ENCODE peak calls at places on chromosomes 3 and 15, in ten cellular contexts. One of them, this sample, is unnamed.

GRCh38 chr15:89784686-89784960 is 8.5 kb downstream of the MESP2 start:
- DNase-seq in IMR-90: no peak
- DNase-seq in right atrium auricular region: no peak
- DNase-seq in spleen: peak
- DNase-seq in psoas muscle: no peak
- DNase-seq in body of pancreas: no peak
- DNase-seq in suprapubic skin: no peak
- DNase-seq in esophagus muscularis mucosa: no peak
- DNase-seq in AG04450: no peak
- DNase-seq in colonic mucosa: no peak
- DNase-seq in this sample: no peak

GRCh38 chr15:33405096-33405495 is 94.3 kb downstream of the RYR3 start:
- DNase-seq in IMR-90: no peak
- DNase-seq in right atrium auricular region: no peak
- DNase-seq in spleen: no peak
- DNase-seq in psoas muscle: no peak
- DNase-seq in body of pancreas: no peak
- DNase-seq in suprapubic skin: no peak
- DNase-seq in esophagus muscularis mucosa: no peak
- DNase-seq in AG04450: no peak
- DNase-seq in colonic mucosa: no peak
- DNase-seq in this sample: no peak

GRCh38 chr3:69212411-69213160 is 90.2 kb upstream of the LMOD3 start:
- DNase-seq in IMR-90: peak
- DNase-seq in right atrium auricular region: no peak
- DNase-seq in spleen: no peak
- DNase-seq in psoas muscle: no peak
- DNase-seq in body of pancreas: no peak
- DNase-seq in suprapubic skin: no peak
- DNase-seq in esophagus muscularis mucosa: no peak
- DNase-seq in AG04450: no peak
- DNase-seq in colonic mucosa: no peak
- DNase-seq in this sample: peak

GRCh38 chr3:51657234-51657633 is 13.8 kb upstream of the TEX264 start:
- DNase-seq in IMR-90: no peak
- DNase-seq in right atrium auricular region: no peak
- DNase-seq in spleen: no peak
- DNase-seq in psoas muscle: no peak
- DNase-seq in body of pancreas: no peak
- DNase-seq in suprapubic skin: no peak
- DNase-seq in esophagus muscularis mucosa: no peak
- DNase-seq in AG04450: no peak
- DNase-seq in colonic mucosa: no peak
- DNase-seq in this sample: no peak

GRCh38 chr15:75348034-75348562 is 1.3 kb downstream of the NEIL1 start:
- DNase-seq in IMR-90: no peak
- DNase-seq in right atrium auricular region: no peak
- DNase-seq in spleen: no peak
- DNase-seq in psoas muscle: peak
- DNase-seq in body of pancreas: no peak
- DNase-seq in suprapubic skin: no peak
- DNase-seq in esophagus muscularis mucosa: no peak
- DNase-seq in AG04450: no peak
- DNase-seq in colonic mucosa: no peak
- DNase-seq in this sample: no peak

GRCh38 chr3:127092776-127093175 is 100.2 kb upstream of the PRR23E start:
- DNase-seq in IMR-90: no peak
- DNase-seq in right atrium auricular region: no peak
- DNase-seq in spleen: peak
- DNase-seq in psoas muscle: peak
- DNase-seq in body of pancreas: no peak
- DNase-seq in suprapubic skin: no peak
- DNase-seq in esophagus muscularis mucosa: no peak
- DNase-seq in AG04450: no peak
- DNase-seq in colonic mucosa: no peak
- DNase-seq in this sample: no peak

GRCh38 chr3:149245738-149246451 is 24.3 kb upstream of the CP start:
- DNase-seq in IMR-90: peak
- DNase-seq in right atrium auricular region: no peak
- DNase-seq in spleen: no peak
- DNase-seq in psoas muscle: no peak
- DNase-seq in body of pancreas: no peak
- DNase-seq in suprapubic skin: no peak
- DNase-seq in esophagus muscularis mucosa: no peak
- DNase-seq in AG04450: no peak
- DNase-seq in colonic mucosa: no peak
- DNase-seq in this sample: peak

GRCh38 chr3:159128628-159129027 is 326.8 kb downstream of the MFSD1 start:
- DNase-seq in IMR-90: no peak
- DNase-seq in right atrium auricular region: no peak
- DNase-seq in spleen: no peak
- DNase-seq in psoas muscle: no peak
- DNase-seq in body of pancreas: no peak
- DNase-seq in suprapubic skin: no peak
- DNase-seq in esophagus muscularis mucosa: no peak
- DNase-seq in AG04450: peak
- DNase-seq in colonic mucosa: no peak
- DNase-seq in this sample: no peak

GRCh38 chr3:171774516-171774915 is 35.8 kb downstream of the PLD1 start:
- DNase-seq in IMR-90: no peak
- DNase-seq in right atrium auricular region: no peak
- DNase-seq in spleen: no peak
- DNase-seq in psoas muscle: no peak
- DNase-seq in body of pancreas: no peak
- DNase-seq in suprapubic skin: no peak
- DNase-seq in esophagus muscularis mucosa: no peak
- DNase-seq in AG04450: no peak
- DNase-seq in colonic mucosa: no peak
- DNase-seq in this sample: no peak

GRCh38 chr3:171775943-171776342 is 34.3 kb downstream of the PLD1 start:
- DNase-seq in IMR-90: no peak
- DNase-seq in right atrium auricular region: no peak
- DNase-seq in spleen: no peak
- DNase-seq in psoas muscle: no peak
- DNase-seq in body of pancreas: no peak
- DNase-seq in suprapubic skin: no peak
- DNase-seq in esophagus muscularis mucosa: no peak
- DNase-seq in AG04450: no peak
- DNase-seq in colonic mucosa: no peak
- DNase-seq in this sample: no peak

GRCh38 chr3:171777608-171777995 is 32.7 kb downstream of the PLD1 start:
- DNase-seq in IMR-90: no peak
- DNase-seq in right atrium auricular region: no peak
- DNase-seq in spleen: no peak
- DNase-seq in psoas muscle: no peak
- DNase-seq in body of pancreas: no peak
- DNase-seq in suprapubic skin: no peak
- DNase-seq in esophagus muscularis mucosa: no peak
- DNase-seq in AG04450: no peak
- DNase-seq in colonic mucosa: no peak
- DNase-seq in this sample: no peak

GRCh38 chr3:171776839-171777607 is 33.3 kb downstream of the PLD1 start:
- DNase-seq in IMR-90: no peak
- DNase-seq in right atrium auricular region: no peak
- DNase-seq in spleen: no peak
- DNase-seq in psoas muscle: no peak
- DNase-seq in body of pancreas: no peak
- DNase-seq in suprapubic skin: no peak
- DNase-seq in esophagus muscularis mucosa: no peak
- DNase-seq in AG04450: no peak
- DNase-seq in colonic mucosa: no peak
- DNase-seq in this sample: no peak

GRCh38 chr3:171776411-171776810 is 33.9 kb downstream of the PLD1 start:
- DNase-seq in IMR-90: no peak
- DNase-seq in right atrium auricular region: no peak
- DNase-seq in spleen: no peak
- DNase-seq in psoas muscle: no peak
- DNase-seq in body of pancreas: no peak
- DNase-seq in suprapubic skin: no peak
- DNase-seq in esophagus muscularis mucosa: no peak
- DNase-seq in AG04450: no peak
- DNase-seq in colonic mucosa: no peak
- DNase-seq in this sample: no peak
- H3K27ac ChIP-seq in IMR-90: no peak
- H3K27ac ChIP-seq in right atrium auricular region: no peak
- H3K27ac ChIP-seq in spleen: peak
- H3K27ac ChIP-seq in psoas muscle: no peak
- H3K27ac ChIP-seq in body of pancreas: no peak
- H3K27ac ChIP-seq in suprapubic skin: peak
- H3K27ac ChIP-seq in esophagus muscularis mucosa: no peak
- H3K27ac ChIP-seq in AG04450: no peak
- H3K27ac ChIP-seq in colonic mucosa: no peak
- H3K27ac ChIP-seq in this sample: no peak

GRCh38 chr3:152392474-152392873 is 123.7 kb downstream of the MBNL1 start:
- DNase-seq in IMR-90: no peak
- DNase-seq in right atrium auricular region: no peak
- DNase-seq in spleen: no peak
- DNase-seq in psoas muscle: no peak
- DNase-seq in body of pancreas: no peak
- DNase-seq in suprapubic skin: no peak
- DNase-seq in esophagus muscularis mucosa: no peak
- DNase-seq in AG04450: no peak
- DNase-seq in colonic mucosa: no peak
- DNase-seq in this sample: no peak

GRCh38 chr3:152391671-152392070 is 122.9 kb downstream of the MBNL1 start:
- DNase-seq in IMR-90: no peak
- DNase-seq in right atrium auricular region: no peak
- DNase-seq in spleen: no peak
- DNase-seq in psoas muscle: no peak
- DNase-seq in body of pancreas: no peak
- DNase-seq in suprapubic skin: no peak
- DNase-seq in esophagus muscularis mucosa: no peak
- DNase-seq in AG04450: no peak
- DNase-seq in colonic mucosa: no peak
- DNase-seq in this sample: no peak

GRCh38 chr3:152388631-152389030 is 119.9 kb downstream of the MBNL1 start:
- DNase-seq in IMR-90: no peak
- DNase-seq in right atrium auricular region: no peak
- DNase-seq in spleen: no peak
- DNase-seq in psoas muscle: no peak
- DNase-seq in body of pancreas: no peak
- DNase-seq in suprapubic skin: no peak
- DNase-seq in esophagus muscularis mucosa: no peak
- DNase-seq in AG04450: no peak
- DNase-seq in colonic mucosa: no peak
- DNase-seq in this sample: no peak

GRCh38 chr3:152389316-152389934 is 120.7 kb downstream of the MBNL1 start:
- DNase-seq in IMR-90: no peak
- DNase-seq in right atrium auricular region: no peak
- DNase-seq in spleen: no peak
- DNase-seq in psoas muscle: no peak
- DNase-seq in body of pancreas: no peak
- DNase-seq in suprapubic skin: no peak
- DNase-seq in esophagus muscularis mucosa: no peak
- DNase-seq in AG04450: no peak
- DNase-seq in colonic mucosa: no peak
- DNase-seq in this sample: no peak

DNA sequence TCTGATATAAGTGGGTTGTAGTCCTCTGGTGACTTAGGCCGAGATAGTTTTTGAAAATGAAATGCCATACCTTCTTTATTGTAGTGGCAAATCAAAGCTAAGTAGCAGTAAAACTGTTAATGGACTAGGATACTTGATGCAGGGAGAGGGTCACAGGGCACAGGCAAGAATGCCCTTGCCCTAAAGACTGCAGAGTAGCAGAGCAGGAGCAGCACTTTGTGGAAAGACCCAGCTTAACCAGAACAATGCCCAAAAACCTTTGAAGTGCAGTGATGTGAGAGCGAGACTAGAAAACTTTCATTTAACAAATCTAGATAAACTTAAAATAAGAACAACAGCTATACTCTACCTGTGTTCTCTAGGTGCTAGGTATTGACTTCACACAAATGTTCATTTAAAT is 121.9 kb downstream of the MBNL1 start:
- DNase-seq in IMR-90: no peak
- DNase-seq in right atrium auricular region: no peak
- DNase-seq in spleen: no peak
- DNase-seq in psoas muscle: no peak
- DNase-seq in body of pancreas: no peak
- DNase-seq in suprapubic skin: no peak
- DNase-seq in esophagus muscularis mucosa: no peak
- DNase-seq in AG04450: no peak
- DNase-seq in colonic mucosa: no peak
- DNase-seq in this sample: no peak
- TF ChIP-seq CTCF in IMR-90: no peak
- TF ChIP-seq CTCF in right atrium auricular region: no peak
- TF ChIP-seq CTCF in spleen: no peak
- TF ChIP-seq CTCF in psoas muscle: no peak
- TF ChIP-seq CTCF in body of pancreas: no peak
- TF ChIP-seq CTCF in suprapubic skin: no peak
- TF ChIP-seq CTCF in esophagus muscularis mucosa: no peak
- TF ChIP-seq CTCF in AG04450: no peak
- TF ChIP-seq CTCF in colonic mucosa: no peak
- TF ChIP-seq CTCF in this sample: no peak

GRCh38 chr3:188590556-188590955 is 436.6 kb downstream of the LPP start:
- DNase-seq in IMR-90: no peak
- DNase-seq in right atrium auricular region: no peak
- DNase-seq in spleen: no peak
- DNase-seq in psoas muscle: no peak
- DNase-seq in body of pancreas: no peak
- DNase-seq in suprapubic skin: no peak
- DNase-seq in esophagus muscularis mucosa: no peak
- DNase-seq in AG04450: no peak
- DNase-seq in colonic mucosa: no peak
- DNase-seq in this sample: no peak

GRCh38 chr3:188584162-188584529 is 430.2 kb downstream of the LPP start:
- DNase-seq in IMR-90: peak
- DNase-seq in right atrium auricular region: no peak
- DNase-seq in spleen: no peak
- DNase-seq in psoas muscle: no peak
- DNase-seq in body of pancreas: no peak
- DNase-seq in suprapubic skin: no peak
- DNase-seq in esophagus muscularis mucosa: no peak
- DNase-seq in AG04450: no peak
- DNase-seq in colonic mucosa: no peak
- DNase-seq in this sample: peak

GRCh38 chr3:188594137-188594536 is 440.2 kb downstream of the LPP start:
- DNase-seq in IMR-90: peak
- DNase-seq in right atrium auricular region: no peak
- DNase-seq in spleen: no peak
- DNase-seq in psoas muscle: no peak
- DNase-seq in body of pancreas: no peak
- DNase-seq in suprapubic skin: no peak
- DNase-seq in esophagus muscularis mucosa: no peak
- DNase-seq in AG04450: peak
- DNase-seq in colonic mucosa: no peak
- DNase-seq in this sample: peak

GRCh38 chr3:188584958-188585689 is 431.2 kb downstream of the LPP start:
- DNase-seq in IMR-90: peak
- DNase-seq in right atrium auricular region: no peak
- DNase-seq in spleen: no peak
- DNase-seq in psoas muscle: no peak
- DNase-seq in body of pancreas: no peak
- DNase-seq in suprapubic skin: no peak
- DNase-seq in esophagus muscularis mucosa: no peak
- DNase-seq in AG04450: no peak
- DNase-seq in colonic mucosa: no peak
- DNase-seq in this sample: no peak

GRCh38 chr3:188589056-188589455 is 435.1 kb downstream of the LPP start:
- DNase-seq in IMR-90: no peak
- DNase-seq in right atrium auricular region: no peak
- DNase-seq in spleen: no peak
- DNase-seq in psoas muscle: no peak
- DNase-seq in body of pancreas: no peak
- DNase-seq in suprapubic skin: no peak
- DNase-seq in esophagus muscularis mucosa: no peak
- DNase-seq in AG04450: no peak
- DNase-seq in colonic mucosa: no peak
- DNase-seq in this sample: no peak
- H3K27ac ChIP-seq in IMR-90: no peak
- H3K27ac ChIP-seq in right atrium auricular region: no peak
- H3K27ac ChIP-seq in spleen: peak
- H3K27ac ChIP-seq in psoas muscle: peak
- H3K27ac ChIP-seq in body of pancreas: no peak
- H3K27ac ChIP-seq in suprapubic skin: no peak
- H3K27ac ChIP-seq in esophagus muscularis mucosa: no peak
- H3K27ac ChIP-seq in AG04450: no peak
- H3K27ac ChIP-seq in colonic mucosa: no peak
- H3K27ac ChIP-seq in this sample: no peak

GRCh38 chr3:165339753-165340152 is 143.6 kb upstream of the SLITRK3 start:
- DNase-seq in IMR-90: peak
- DNase-seq in right atrium auricular region: no peak
- DNase-seq in spleen: no peak
- DNase-seq in psoas muscle: no peak
- DNase-seq in body of pancreas: no peak
- DNase-seq in suprapubic skin: no peak
- DNase-seq in esophagus muscularis mucosa: no peak
- DNase-seq in AG04450: no peak
- DNase-seq in colonic mucosa: no peak
- DNase-seq in this sample: peak
- TF ChIP-seq CTCF in IMR-90: no peak
- TF ChIP-seq CTCF in right atrium auricular region: no peak
- TF ChIP-seq CTCF in spleen: no peak
- TF ChIP-seq CTCF in psoas muscle: peak
- TF ChIP-seq CTCF in body of pancreas: no peak
- TF ChIP-seq CTCF in suprapubic skin: no peak
- TF ChIP-seq CTCF in esophagus muscularis mucosa: peak
- TF ChIP-seq CTCF in AG04450: peak
- TF ChIP-seq CTCF in colonic mucosa: no peak
- TF ChIP-seq CTCF in this sample: peak

This sample was measured in brain microvascular endothelial cell.